ENCODE peak calls at places on chromosomes 13 and 19, in nine cellular contexts. Z, F, P, U, W, C, I, S and A are unnamed samples.

GRCh38 chr19:46904114-46905060 is 43.6 kb downstream of the ARHGAP35 start:
- DNase-seq in S (peak), W (no peak), F (no peak), C (no peak), U (no peak), Z (no peak), I (no peak), P (no peak), A (no peak)

GRCh38 chr19:36330226-36330625 is 48.8 kb downstream of the ZFP14 start:
- DNase-seq in U (no peak), I (no peak), W (no peak), Z (no peak), C (no peak), P (no peak), F (no peak), S (no peak), A (no peak)

GRCh38 chr13:89082623-89083022 is 1411.5 kb downstream of the SLITRK5 start:
- DNase-seq in C (no peak), I (no peak), U (no peak), W (no peak), F (no peak), S (no peak), Z (no peak), P (no peak), A (no peak)

GRCh38 chr19:15633122-15633521 is 7.6 kb upstream of the CYP4F3 start:
- DNase-seq in C (no peak), W (no peak), Z (no peak), I (no peak), U (no peak), F (no peak), P (no peak), S (no peak), A (no peak)

GRCh38 chr19:2042485-2043268 is 8.4 kb downstream of the MKNK2 start:
- DNase-seq in F (peak), Z (no peak), U (no peak), W (no peak), I (no peak), C (no peak), P (peak), S (no peak), A (peak)

GRCh38 chr19:1931445-1931844 is 9.5 kb upstream of the CSNK1G2 start:
- DNase-seq in I (no peak), P (no peak), C (no peak), S (no peak), U (no peak), W (no peak), F (no peak), Z (no peak), A (no peak)

GRCh38 chr13:64457976-64458375 is 2772.2 kb downstream of the PCDH9 start:
- DNase-seq in C (no peak), P (no peak), Z (no peak), F (no peak), U (no peak), S (peak), I (no peak), W (no peak), A (no peak)

GRCh38 chr19:38266981-38267597 is 2.7 kb downstream of the SPINT2 start:
- DNase-seq in I (no peak), U (no peak), P (peak), F (no peak), Z (no peak), C (no peak), S (peak), W (peak), A (no peak)

GRCh38 chr19:16208847-16209246 is 11.1 kb downstream of the AP1M1 start:
- DNase-seq in C (no peak), Z (no peak), W (no peak), P (no peak), I (no peak), S (no peak), U (no peak), F (no peak), A (no peak)

GRCh38 chr13:112740502-112741131 is 50.8 kb downstream of the ATP11A start:
- DNase-seq in F (peak), I (no peak), S (peak), P (peak), W (no peak), C (no peak), Z (no peak), U (no peak), A (no peak)

GRCh38 chr13:99087954-99088491 is 110.2 kb upstream of the DOCK9 start:
- DNase-seq in F (no peak), C (no peak), I (no peak), P (peak), S (no peak), U (no peak), Z (no peak), W (no peak), A (peak)

GRCh38 chr13:73599232-73600128 is 534.7 kb downstream of the KLF12 start:
- DNase-seq in S (no peak), U (no peak), F (no peak), W (no peak), C (no peak), I (no peak), P (no peak), Z (no peak), A (no peak)

GRCh38 chr13:94858856-94859811 is 146.8 kb upstream of the SOX21 start:
- DNase-seq in I (no peak), Z (no peak), F (peak), P (peak), S (peak), C (no peak), W (no peak), U (no peak), A (no peak)

GRCh38 chr13:41751734-41752445 is 209.0 kb downstream of the VWA8 start:
- DNase-seq in P (no peak), F (no peak), C (no peak), I (no peak), Z (no peak), U (no peak), W (no peak), S (no peak), A (no peak)

GRCh38 chr13:99796175-99796819 is 175.3 kb downstream of the ZIC5 start:
- DNase-seq in P (peak), Z (no peak), I (peak), S (peak), W (no peak), F (no peak), C (peak), U (no peak), A (peak)

GRCh38 chr13:95494082-95494681 is 58.3 kb upstream of the CLDN10 start:
- DNase-seq in U (no peak), C (no peak), F (no peak), P (no peak), S (peak), Z (no peak), W (peak), I (peak), A (no peak)

GRCh38 chr13:28568286-28568685 is 73.4 kb upstream of the FLT1 start:
- DNase-seq in I (no peak), S (peak), W (peak), F (peak), Z (no peak), U (no peak), C (no peak), P (peak), A (no peak)

GRCh38 chr13:97125810-97126738 is 96.1 kb upstream of the MBNL2 start:
- DNase-seq in C (no peak), S (peak), F (no peak), Z (no peak), W (no peak), U (no peak), P (no peak), I (no peak), A (no peak)

GRCh38 chr19:49558591-49558990 is 21.8 kb downstream of the NOSIP start:
- DNase-seq in Z (no peak), U (no peak), F (no peak), S (no peak), P (no peak), W (no peak), C (no peak), I (no peak), A (peak)

GRCh38 chr13:41562083-41562482 is 104.7 kb downstream of the RGCC start:
- DNase-seq in Z (no peak), U (no peak), F (no peak), I (no peak), P (peak), S (peak), W (no peak), C (no peak), A (no peak)

GRCh38 chr19:16088985-16089846 is 12.9 kb downstream of the TPM4 start:
- DNase-seq in U (no peak), P (no peak), Z (no peak), F (no peak), C (no peak), I (no peak), S (no peak), W (peak), A (no peak)